ENCODE peak calls at places on chromosomes 3 and 15, in four cellular contexts. D, C, F and T are unnamed samples.

GRCh38 chr3:180855364-180855763 is 57.1 kb upstream of the FXR1 start:
- DNase-seq in D (no peak), F (no peak), C (peak; percentile 46), T (no peak)

GRCh38 chr3:150479370-150479769 is 66.9 kb downstream of the SERP1 start:
- DNase-seq in C (no peak), F (no peak), D (no peak), T (no peak)

GRCh38 chr3:71185733-71186455 is 397.6 kb downstream of the FOXP1 start:
- DNase-seq in C (no peak), F (no peak), D (peak; percentile 24), T (no peak)

GRCh38 chr3:5304789-5305680 is 117.5 kb downstream of the EDEM1 start:
- DNase-seq in D (no peak), F (peak; percentile 46), C (peak; percentile 12), T (no peak)

GRCh38 chr3:69364354-69364753 is 21.5 kb downstream of the FRMD4B start:
- DNase-seq in F (no peak), C (no peak), D (no peak), T (no peak)

GRCh38 chr3:125641901-125642300 is 46.6 kb upstream of the OSBPL11 start:
- DNase-seq in C (no peak), D (no peak), F (no peak), T (no peak)

GRCh38 chr15:44715142-44715796 is 4.0 kb downstream of the B2M start:
- DNase-seq in F (no peak), D (no peak), C (no peak), T (no peak)

GRCh38 chr3:4744405-4745239 is 234.6 kb upstream of the BHLHE40 start:
- DNase-seq in C (no peak), D (no peak), F (no peak), T (no peak)